ENCODE peak calls at places on chromosomes 1 and 21, in nine cellular contexts. S is amygdala; B is NCI-H446 treated with DMSO at 0.1 percent for 48 hours; C is fibroblast of the conjunctiva; T is GF-D8; P is naive thymus-derived CD8-positive, alpha-beta T cell; Z is PC-9; R is T-helper 1 cell; I is NCI-H524 treated with DMSO at 0.1 percent for 48 hours. Y is an unnamed sample.
A peak's percentile ranks its signal among the peaks of the same experiment; 100 is the strongest.

GRCh38 chr1:42358791-42359190 is 21.8 kb upstream of the RIMKLA start:
- DNase-seq in S (no peak), B (no peak), C (no peak), T (no peak), P (no peak), Z (no peak), R (no peak), I (no peak), Y (no peak)

GRCh38 chr1:16352842-16353535 is 709 bp upstream of the FBXO42 start:
- DNase-seq in S (no peak), B (no peak), C (no peak), T (no peak), P (no peak), Z (peak; percentile 22), R (no peak), I (no peak), Y (no peak)

GRCh38 chr1:248886237-248886895 is 19.7 kb upstream of the PGBD2 start:
- DNase-seq in S (peak; percentile 16), B (no peak), C (no peak), T (no peak), P (no peak), Z (no peak), R (no peak), I (no peak), Y (no peak)

GRCh38 chr1:24929876-24930702 is at the start of gene RUNX3:
- DNase-seq in S (peak; percentile 8), B (no peak), C (no peak), T (peak; percentile 76), P (peak; percentile 95), Z (no peak), R (peak; percentile 86), I (no peak), Y (no peak)

GRCh38 chr1:79151006-79151796 is 144.7 kb upstream of the ADGRL4 start:
- DNase-seq in S (no peak), B (no peak), C (no peak), T (no peak), P (no peak), Z (no peak), R (no peak), I (no peak), Y (no peak)

GRCh38 chr1:147491098-147491497 is 50.2 kb upstream of the BCL9 start:
- DNase-seq in S (no peak), B (no peak), C (no peak), T (no peak), P (no peak), Z (no peak), R (no peak), I (no peak), Y (no peak)

GRCh38 chr21:41947596-41948403 is 6.0 kb downstream of the C2CD2 start:
- DNase-seq in S (peak; percentile 84), B (peak; percentile 68), C (no peak), T (no peak), P (no peak), Z (no peak), R (no peak), I (no peak), Y (peak; percentile 41)

GRCh38 chr1:27382950-27383627 is at the start of gene CD164L2:
- DNase-seq in S (no peak), B (no peak), C (no peak), T (no peak), P (peak; percentile 42), Z (peak; percentile 73), R (no peak), I (no peak), Y (no peak)

GRCh38 chr1:94971491-94971924 is 44.6 kb upstream of the CNN3 start:
- DNase-seq in S (no peak), B (no peak), C (peak; percentile 59), T (no peak), P (no peak), Z (no peak), R (no peak), I (no peak), Y (no peak)

GRCh38 chr1:31991202-31991601 is 22.5 kb upstream of the KHDRBS1 start:
- DNase-seq in S (no peak), B (no peak), C (no peak), T (no peak), P (no peak), Z (no peak), R (no peak), I (no peak), Y (no peak)

GRCh38 chr1:234725177-234726132 is 115.5 kb upstream of the IRF2BP2 start:
- DNase-seq in S (no peak), B (no peak), C (no peak), T (peak; percentile 85), P (peak; percentile 63), Z (peak; percentile 57), R (no peak), I (no peak), Y (peak; percentile 13)

GRCh38 chr21:34514576-34515135 is 2.6 kb upstream of the KCNE1 start:
- DNase-seq in S (no peak), B (no peak), C (no peak), T (no peak), P (no peak), Z (no peak), R (no peak), I (no peak), Y (no peak)

GRCh38 chr1:192260076-192260475 is 56.7 kb upstream of the RGS21 start:
- DNase-seq in S (no peak), B (no peak), C (no peak), T (no peak), P (no peak), Z (no peak), R (no peak), I (no peak), Y (no peak)

GRCh38 chr1:171344473-171344820 is 30.5 kb downstream of the FMO4 start:
- DNase-seq in S (no peak), B (no peak), C (no peak), T (no peak), P (no peak), Z (no peak), R (no peak), I (no peak), Y (no peak)

GRCh38 chr1:1616045-1616821 is 933 bp downstream of the MIB2 start:
- DNase-seq in S (no peak), B (no peak), C (no peak), T (no peak), P (peak; percentile 49), Z (peak; percentile 56), R (peak; percentile 13), I (no peak), Y (no peak)

GRCh38 chr1:238476881-238477280 is 586.2 kb upstream of the ZP4 start:
- DNase-seq in S (no peak), B (no peak), C (no peak), T (no peak), P (no peak), Z (no peak), R (no peak), I (no peak), Y (no peak)

GRCh38 chr1:10387611-10388386 is 11.1 kb upstream of the PGD start:
- DNase-seq in S (no peak), B (no peak), C (peak; percentile 77), T (peak; percentile 92), P (no peak), Z (no peak), R (no peak), I (no peak), Y (no peak)

GRCh38 chr1:216183007-216183406 is 240.2 kb downstream of the USH2A start:
- DNase-seq in S (no peak), B (peak; percentile 88), C (no peak), T (no peak), P (no peak), Z (no peak), R (no peak), I (peak; percentile 78), Y (no peak)

GRCh38 chr1:241985787-241986186 is 13.1 kb downstream of the MAP1LC3C start:
- DNase-seq in S (peak; percentile 1), B (no peak), C (no peak), T (no peak), P (no peak), Z (no peak), R (no peak), I (no peak), Y (no peak)

GRCh38 chr1:82343381-82343780 is 542.6 kb downstream of the ADGRL2 start:
- DNase-seq in S (no peak), B (no peak), C (no peak), T (no peak), P (no peak), Z (no peak), R (no peak), I (no peak), Y (no peak)

GRCh38 chr1:182259229-182259872 is 132.2 kb downstream of the GLUL start:
- DNase-seq in S (peak; percentile 13), B (no peak), C (no peak), T (peak; percentile 100), P (peak; percentile 81), Z (peak; percentile 36), R (no peak), I (no peak), Y (no peak)

GRCh38 chr1:159860456-159860855 is 2.0 kb downstream of the VSIG8 start:
- DNase-seq in S (no peak), B (no peak), C (no peak), T (no peak), P (no peak), Z (no peak), R (no peak), I (no peak), Y (no peak)

GRCh38 chr1:39272027-39272790 is 67.7 kb downstream of the MACF1 start:
- DNase-seq in S (no peak), B (peak; percentile 33), C (no peak), T (no peak), P (no peak), Z (no peak), R (no peak), I (peak; percentile 57), Y (no peak)

GRCh38 chr21:20998456-20998789 is 214 bp downstream of the NCAM2 start:
- DNase-seq in S (no peak), B (no peak), C (no peak), T (no peak), P (no peak), Z (no peak), R (no peak), I (peak; percentile 37), Y (no peak)

GRCh38 chr1:31483012-31483946 is 70.3 kb downstream of the SERINC2 start:
- DNase-seq in S (no peak), B (peak; percentile 48), C (peak; percentile 69), T (peak; percentile 99), P (no peak), Z (peak; percentile 53), R (no peak), I (peak; percentile 59), Y (no peak)

GRCh38 chr1:180966744-180967536 is 54.2 kb downstream of the KIAA1614 start:
- DNase-seq in S (no peak), B (no peak), C (no peak), T (no peak), P (no peak), Z (no peak), R (no peak), I (no peak), Y (no peak)

GRCh38 chr1:114105401-114105979 is 48.2 kb downstream of the SYT6 start:
- DNase-seq in S (no peak), B (peak; percentile 52), C (no peak), T (no peak), P (no peak), Z (no peak), R (no peak), I (no peak), Y (no peak)

GRCh38 chr1:167728818-167729410 is 7.1 kb downstream of the MPZL1 start:
- DNase-seq in S (no peak), B (no peak), C (no peak), T (no peak), P (no peak), Z (no peak), R (no peak), I (no peak), Y (no peak)

GRCh38 chr1:180170569-180170968 is 15.9 kb downstream of the QSOX1 start:
- DNase-seq in S (no peak), B (no peak), C (no peak), T (no peak), P (no peak), Z (peak; percentile 62), R (no peak), I (no peak), Y (no peak)